ENCODE peak calls at places on chromosomes 12 and 14, in seven cellular contexts. One of them, this sample, is unnamed.

GRCh38 chr14:68131907-68132306 is 312.3 kb downstream of the RAD51B start:
- DNase-seq in M059J: no peak
- DNase-seq in heart right ventricle: no peak
- DNase-seq in nucleus accumbens: no peak
- DNase-seq in neuronal stem cell: no peak
- DNase-seq in NCI-H510A treated with DMSO at 0.1 percent for 48 hours: no peak
- DNase-seq in stimulated activated CD4-positive, alpha-beta T cell treated with anti-CD3 and anti-CD28 coated beads, Interleukin-12 subunit alpha, Interleukin-12 subunit beta, amount 100 ng/mL, for 48 hours: no peak
- DNase-seq in this sample: no peak

GRCh38 chr14:58796201-58796600 is 158.4 kb downstream of the DACT1 start:
- DNase-seq in M059J: no peak
- DNase-seq in heart right ventricle: no peak
- DNase-seq in nucleus accumbens: no peak
- DNase-seq in stimulated activated CD4-positive, alpha-beta T cell treated with anti-CD3 and anti-CD28 coated beads, Interleukin-12 subunit alpha, Interleukin-12 subunit beta, amount 100 ng/mL, for 48 hours: no peak
- DNase-seq in neuronal stem cell: no peak
- DNase-seq in NCI-H510A treated with DMSO at 0.1 percent for 48 hours: no peak
- DNase-seq in this sample: no peak

GRCh38 chr12:34297790-34298164 is 275.5 kb downstream of the ALG10 start:
- DNase-seq in nucleus accumbens: no peak
- DNase-seq in stimulated activated CD4-positive, alpha-beta T cell treated with anti-CD3 and anti-CD28 coated beads, Interleukin-12 subunit alpha, Interleukin-12 subunit beta, amount 100 ng/mL, for 48 hours: no peak
- DNase-seq in NCI-H510A treated with DMSO at 0.1 percent for 48 hours: no peak
- DNase-seq in M059J: no peak
- DNase-seq in heart right ventricle: no peak
- DNase-seq in neuronal stem cell: no peak
- DNase-seq in this sample: no peak

GRCh38 chr14:65190312-65190711 is 88.0 kb upstream of the MAX start:
- DNase-seq in stimulated activated CD4-positive, alpha-beta T cell treated with anti-CD3 and anti-CD28 coated beads, Interleukin-12 subunit alpha, Interleukin-12 subunit beta, amount 100 ng/mL, for 48 hours: no peak
- DNase-seq in heart right ventricle: no peak
- DNase-seq in neuronal stem cell: no peak
- DNase-seq in M059J: no peak
- DNase-seq in NCI-H510A treated with DMSO at 0.1 percent for 48 hours: no peak
- DNase-seq in nucleus accumbens: no peak
- DNase-seq in this sample: no peak

GRCh38 chr14:49946320-49947141 is 53.6 kb downstream of the ARF6 start:
- DNase-seq in M059J: peak; percentile 88
- DNase-seq in neuronal stem cell: no peak
- DNase-seq in nucleus accumbens: no peak
- DNase-seq in NCI-H510A treated with DMSO at 0.1 percent for 48 hours: peak; percentile 35
- DNase-seq in stimulated activated CD4-positive, alpha-beta T cell treated with anti-CD3 and anti-CD28 coated beads, Interleukin-12 subunit alpha, Interleukin-12 subunit beta, amount 100 ng/mL, for 48 hours: no peak
- DNase-seq in heart right ventricle: peak; percentile 26
- DNase-seq in this sample: no peak

GRCh38 chr14:68293404-68293803 is 473.8 kb downstream of the RAD51B start:
- DNase-seq in nucleus accumbens: no peak
- DNase-seq in heart right ventricle: no peak
- DNase-seq in stimulated activated CD4-positive, alpha-beta T cell treated with anti-CD3 and anti-CD28 coated beads, Interleukin-12 subunit alpha, Interleukin-12 subunit beta, amount 100 ng/mL, for 48 hours: no peak
- DNase-seq in neuronal stem cell: no peak
- DNase-seq in NCI-H510A treated with DMSO at 0.1 percent for 48 hours: no peak
- DNase-seq in M059J: no peak
- DNase-seq in this sample: no peak

GRCh38 chr12:31017535-31017934 is 56.1 kb upstream of the DDX11 start:
- DNase-seq in stimulated activated CD4-positive, alpha-beta T cell treated with anti-CD3 and anti-CD28 coated beads, Interleukin-12 subunit alpha, Interleukin-12 subunit beta, amount 100 ng/mL, for 48 hours: no peak
- DNase-seq in heart right ventricle: no peak
- DNase-seq in nucleus accumbens: no peak
- DNase-seq in NCI-H510A treated with DMSO at 0.1 percent for 48 hours: no peak
- DNase-seq in neuronal stem cell: no peak
- DNase-seq in M059J: no peak
- DNase-seq in this sample: no peak

GRCh38 chr12:22100952-22101748 is 55.1 kb downstream of the CMAS start:
- DNase-seq in stimulated activated CD4-positive, alpha-beta T cell treated with anti-CD3 and anti-CD28 coated beads, Interleukin-12 subunit alpha, Interleukin-12 subunit beta, amount 100 ng/mL, for 48 hours: peak; percentile 42
- DNase-seq in heart right ventricle: peak; percentile 54
- DNase-seq in M059J: peak; percentile 50
- DNase-seq in neuronal stem cell: peak; percentile 43
- DNase-seq in NCI-H510A treated with DMSO at 0.1 percent for 48 hours: no peak
- DNase-seq in nucleus accumbens: no peak
- DNase-seq in this sample: peak; percentile 28

GRCh38 chr12:53949631-53950440 is 4.9 kb upstream of the HOXC12 start:
- DNase-seq in stimulated activated CD4-positive, alpha-beta T cell treated with anti-CD3 and anti-CD28 coated beads, Interleukin-12 subunit alpha, Interleukin-12 subunit beta, amount 100 ng/mL, for 48 hours: no peak
- DNase-seq in heart right ventricle: no peak
- DNase-seq in M059J: no peak
- DNase-seq in NCI-H510A treated with DMSO at 0.1 percent for 48 hours: peak; percentile 59
- DNase-seq in neuronal stem cell: no peak
- DNase-seq in nucleus accumbens: no peak
- DNase-seq in this sample: no peak

GRCh38 chr12:117031843-117032592 is 67.2 kb downstream of the TESC start:
- DNase-seq in stimulated activated CD4-positive, alpha-beta T cell treated with anti-CD3 and anti-CD28 coated beads, Interleukin-12 subunit alpha, Interleukin-12 subunit beta, amount 100 ng/mL, for 48 hours: no peak
- DNase-seq in NCI-H510A treated with DMSO at 0.1 percent for 48 hours: no peak
- DNase-seq in heart right ventricle: no peak
- DNase-seq in M059J: no peak
- DNase-seq in nucleus accumbens: no peak
- DNase-seq in neuronal stem cell: no peak
- DNase-seq in this sample: peak; percentile 5

GRCh38 chr14:92886337-92886736 is 36.6 kb upstream of the CHGA start:
- DNase-seq in heart right ventricle: no peak
- DNase-seq in neuronal stem cell: no peak
- DNase-seq in nucleus accumbens: no peak
- DNase-seq in M059J: no peak
- DNase-seq in NCI-H510A treated with DMSO at 0.1 percent for 48 hours: no peak
- DNase-seq in stimulated activated CD4-positive, alpha-beta T cell treated with anti-CD3 and anti-CD28 coated beads, Interleukin-12 subunit alpha, Interleukin-12 subunit beta, amount 100 ng/mL, for 48 hours: no peak
- DNase-seq in this sample: no peak

GRCh38 chr14:92937229-92937937 is 14.4 kb downstream of the CHGA start:
- DNase-seq in stimulated activated CD4-positive, alpha-beta T cell treated with anti-CD3 and anti-CD28 coated beads, Interleukin-12 subunit alpha, Interleukin-12 subunit beta, amount 100 ng/mL, for 48 hours: no peak
- DNase-seq in nucleus accumbens: no peak
- DNase-seq in neuronal stem cell: no peak
- DNase-seq in M059J: no peak
- DNase-seq in NCI-H510A treated with DMSO at 0.1 percent for 48 hours: no peak
- DNase-seq in heart right ventricle: no peak
- DNase-seq in this sample: no peak

GRCh38 chr12:68434391-68435007 is 102.3 kb upstream of the MDM1 start:
- DNase-seq in M059J: no peak
- DNase-seq in nucleus accumbens: no peak
- DNase-seq in heart right ventricle: no peak
- DNase-seq in stimulated activated CD4-positive, alpha-beta T cell treated with anti-CD3 and anti-CD28 coated beads, Interleukin-12 subunit alpha, Interleukin-12 subunit beta, amount 100 ng/mL, for 48 hours: no peak
- DNase-seq in NCI-H510A treated with DMSO at 0.1 percent for 48 hours: no peak
- DNase-seq in neuronal stem cell: no peak
- DNase-seq in this sample: no peak

GRCh38 chr12:111597731-111598636 is 1.1 kb downstream of the ATXN2 start:
- DNase-seq in heart right ventricle: peak; percentile 50
- DNase-seq in NCI-H510A treated with DMSO at 0.1 percent for 48 hours: no peak
- DNase-seq in nucleus accumbens: peak; percentile 8
- DNase-seq in stimulated activated CD4-positive, alpha-beta T cell treated with anti-CD3 and anti-CD28 coated beads, Interleukin-12 subunit alpha, Interleukin-12 subunit beta, amount 100 ng/mL, for 48 hours: peak; percentile 9
- DNase-seq in M059J: peak; percentile 42
- DNase-seq in neuronal stem cell: peak; percentile 45
- DNase-seq in this sample: peak; percentile 41

GRCh38 chr12:57096748-57097553 is 8.0 kb downstream of the NAB2 start:
- DNase-seq in M059J: no peak
- DNase-seq in stimulated activated CD4-positive, alpha-beta T cell treated with anti-CD3 and anti-CD28 coated beads, Interleukin-12 subunit alpha, Interleukin-12 subunit beta, amount 100 ng/mL, for 48 hours: no peak
- DNase-seq in heart right ventricle: no peak
- DNase-seq in nucleus accumbens: no peak
- DNase-seq in NCI-H510A treated with DMSO at 0.1 percent for 48 hours: no peak
- DNase-seq in neuronal stem cell: no peak
- DNase-seq in this sample: no peak

GRCh38 chr14:91281346-91281745 is 36.8 kb upstream of the GPR68 start:
- DNase-seq in heart right ventricle: no peak
- DNase-seq in NCI-H510A treated with DMSO at 0.1 percent for 48 hours: no peak
- DNase-seq in M059J: peak; percentile 92
- DNase-seq in nucleus accumbens: no peak
- DNase-seq in stimulated activated CD4-positive, alpha-beta T cell treated with anti-CD3 and anti-CD28 coated beads, Interleukin-12 subunit alpha, Interleukin-12 subunit beta, amount 100 ng/mL, for 48 hours: no peak
- DNase-seq in neuronal stem cell: no peak
- DNase-seq in this sample: no peak

GRCh38 chr14:101254805-101255764 is 306.2 kb upstream of the DIO3 start:
- DNase-seq in neuronal stem cell: no peak
- DNase-seq in M059J: peak; percentile 15
- DNase-seq in stimulated activated CD4-positive, alpha-beta T cell treated with anti-CD3 and anti-CD28 coated beads, Interleukin-12 subunit alpha, Interleukin-12 subunit beta, amount 100 ng/mL, for 48 hours: no peak
- DNase-seq in heart right ventricle: no peak
- DNase-seq in nucleus accumbens: no peak
- DNase-seq in NCI-H510A treated with DMSO at 0.1 percent for 48 hours: no peak
- DNase-seq in this sample: peak; percentile 46

GRCh38 chr12:77189463-77189862 is 124.1 kb upstream of the E2F7 start:
- DNase-seq in stimulated activated CD4-positive, alpha-beta T cell treated with anti-CD3 and anti-CD28 coated beads, Interleukin-12 subunit alpha, Interleukin-12 subunit beta, amount 100 ng/mL, for 48 hours: no peak
- DNase-seq in heart right ventricle: no peak
- DNase-seq in neuronal stem cell: no peak
- DNase-seq in nucleus accumbens: no peak
- DNase-seq in M059J: peak; percentile 80
- DNase-seq in NCI-H510A treated with DMSO at 0.1 percent for 48 hours: no peak
- DNase-seq in this sample: no peak

GRCh38 chr14:60313093-60313492 is 64.1 kb downstream of the PPM1A start:
- DNase-seq in NCI-H510A treated with DMSO at 0.1 percent for 48 hours: no peak
- DNase-seq in M059J: no peak
- DNase-seq in heart right ventricle: no peak
- DNase-seq in nucleus accumbens: no peak
- DNase-seq in neuronal stem cell: no peak
- DNase-seq in stimulated activated CD4-positive, alpha-beta T cell treated with anti-CD3 and anti-CD28 coated beads, Interleukin-12 subunit alpha, Interleukin-12 subunit beta, amount 100 ng/mL, for 48 hours: no peak
- DNase-seq in this sample: no peak

GRCh38 chr14:90603336-90603735 is 206.5 kb downstream of the CALM1 start:
- DNase-seq in nucleus accumbens: no peak
- DNase-seq in NCI-H510A treated with DMSO at 0.1 percent for 48 hours: no peak
- DNase-seq in heart right ventricle: no peak
- DNase-seq in neuronal stem cell: no peak
- DNase-seq in M059J: no peak
- DNase-seq in stimulated activated CD4-positive, alpha-beta T cell treated with anti-CD3 and anti-CD28 coated beads, Interleukin-12 subunit alpha, Interleukin-12 subunit beta, amount 100 ng/mL, for 48 hours: no peak
- DNase-seq in this sample: no peak

GRCh38 chr14:88227693-88228092 is 95.4 kb downstream of the KCNK10 start:
- DNase-seq in heart right ventricle: no peak
- DNase-seq in NCI-H510A treated with DMSO at 0.1 percent for 48 hours: no peak
- DNase-seq in neuronal stem cell: no peak
- DNase-seq in stimulated activated CD4-positive, alpha-beta T cell treated with anti-CD3 and anti-CD28 coated beads, Interleukin-12 subunit alpha, Interleukin-12 subunit beta, amount 100 ng/mL, for 48 hours: no peak
- DNase-seq in nucleus accumbens: no peak
- DNase-seq in M059J: no peak
- DNase-seq in this sample: no peak

GRCh38 chr14:77615231-77616132 is 955 bp downstream of the SPTLC2 start:
- DNase-seq in M059J: peak; percentile 53
- DNase-seq in neuronal stem cell: peak; percentile 9
- DNase-seq in stimulated activated CD4-positive, alpha-beta T cell treated with anti-CD3 and anti-CD28 coated beads, Interleukin-12 subunit alpha, Interleukin-12 subunit beta, amount 100 ng/mL, for 48 hours: no peak
- DNase-seq in NCI-H510A treated with DMSO at 0.1 percent for 48 hours: peak; percentile 24
- DNase-seq in heart right ventricle: no peak
- DNase-seq in nucleus accumbens: no peak
- DNase-seq in this sample: no peak

GRCh38 chr14:104147346-104148125 is 9.1 kb downstream of the KIF26A start:
- DNase-seq in neuronal stem cell: no peak
- DNase-seq in nucleus accumbens: no peak
- DNase-seq in NCI-H510A treated with DMSO at 0.1 percent for 48 hours: no peak
- DNase-seq in stimulated activated CD4-positive, alpha-beta T cell treated with anti-CD3 and anti-CD28 coated beads, Interleukin-12 subunit alpha, Interleukin-12 subunit beta, amount 100 ng/mL, for 48 hours: no peak
- DNase-seq in M059J: no peak
- DNase-seq in heart right ventricle: no peak
- DNase-seq in this sample: no peak

GRCh38 chr14:26448181-26448855 is 149.5 kb downstream of the NOVA1 start:
- DNase-seq in stimulated activated CD4-positive, alpha-beta T cell treated with anti-CD3 and anti-CD28 coated beads, Interleukin-12 subunit alpha, Interleukin-12 subunit beta, amount 100 ng/mL, for 48 hours: no peak
- DNase-seq in M059J: no peak
- DNase-seq in heart right ventricle: no peak
- DNase-seq in NCI-H510A treated with DMSO at 0.1 percent for 48 hours: peak; percentile 93
- DNase-seq in neuronal stem cell: no peak
- DNase-seq in nucleus accumbens: no peak
- DNase-seq in this sample: no peak

GRCh38 chr14:24271134-24271833 is at the start of gene RABGGTA:
- DNase-seq in NCI-H510A treated with DMSO at 0.1 percent for 48 hours: peak; percentile 92
- DNase-seq in heart right ventricle: peak; percentile 86
- DNase-seq in nucleus accumbens: peak; percentile 49
- DNase-seq in M059J: peak; percentile 78
- DNase-seq in stimulated activated CD4-positive, alpha-beta T cell treated with anti-CD3 and anti-CD28 coated beads, Interleukin-12 subunit alpha, Interleukin-12 subunit beta, amount 100 ng/mL, for 48 hours: peak; percentile 79
- DNase-seq in neuronal stem cell: peak; percentile 90
- DNase-seq in this sample: peak; percentile 75

GRCh38 chr12:62438098-62438692 is 28.4 kb upstream of the MON2 start:
- DNase-seq in nucleus accumbens: no peak
- DNase-seq in stimulated activated CD4-positive, alpha-beta T cell treated with anti-CD3 and anti-CD28 coated beads, Interleukin-12 subunit alpha, Interleukin-12 subunit beta, amount 100 ng/mL, for 48 hours: peak; percentile 66
- DNase-seq in M059J: peak; percentile 55
- DNase-seq in neuronal stem cell: peak; percentile 62
- DNase-seq in heart right ventricle: peak; percentile 47
- DNase-seq in NCI-H510A treated with DMSO at 0.1 percent for 48 hours: peak; percentile 78
- DNase-seq in this sample: peak; percentile 23

GRCh38 chr12:38932320-38932719 is 26.9 kb upstream of the CPNE8 start:
- DNase-seq in heart right ventricle: no peak
- DNase-seq in neuronal stem cell: no peak
- DNase-seq in nucleus accumbens: no peak
- DNase-seq in stimulated activated CD4-positive, alpha-beta T cell treated with anti-CD3 and anti-CD28 coated beads, Interleukin-12 subunit alpha, Interleukin-12 subunit beta, amount 100 ng/mL, for 48 hours: no peak
- DNase-seq in M059J: no peak
- DNase-seq in NCI-H510A treated with DMSO at 0.1 percent for 48 hours: no peak
- DNase-seq in this sample: no peak

GRCh38 chr12:56998316-56998715 is 8.0 kb downstream of the ZBTB39 start:
- DNase-seq in heart right ventricle: no peak
- DNase-seq in NCI-H510A treated with DMSO at 0.1 percent for 48 hours: no peak
- DNase-seq in stimulated activated CD4-positive, alpha-beta T cell treated with anti-CD3 and anti-CD28 coated beads, Interleukin-12 subunit alpha, Interleukin-12 subunit beta, amount 100 ng/mL, for 48 hours: no peak
- DNase-seq in M059J: no peak
- DNase-seq in neuronal stem cell: no peak
- DNase-seq in nucleus accumbens: no peak
- DNase-seq in this sample: no peak

GRCh38 chr12:66538970-66539369 is 139.9 kb downstream of the GRIP1 start:
- DNase-seq in M059J: peak; percentile 28
- DNase-seq in nucleus accumbens: no peak
- DNase-seq in neuronal stem cell: no peak
- DNase-seq in heart right ventricle: no peak
- DNase-seq in stimulated activated CD4-positive, alpha-beta T cell treated with anti-CD3 and anti-CD28 coated beads, Interleukin-12 subunit alpha, Interleukin-12 subunit beta, amount 100 ng/mL, for 48 hours: no peak
- DNase-seq in NCI-H510A treated with DMSO at 0.1 percent for 48 hours: no peak
- DNase-seq in this sample: no peak

GRCh38 chr12:47729233-47729632 is 3.9 kb upstream of the ENDOU start:
- DNase-seq in stimulated activated CD4-positive, alpha-beta T cell treated with anti-CD3 and anti-CD28 coated beads, Interleukin-12 subunit alpha, Interleukin-12 subunit beta, amount 100 ng/mL, for 48 hours: no peak
- DNase-seq in NCI-H510A treated with DMSO at 0.1 percent for 48 hours: no peak
- DNase-seq in M059J: peak; percentile 52
- DNase-seq in heart right ventricle: no peak
- DNase-seq in nucleus accumbens: no peak
- DNase-seq in neuronal stem cell: no peak
- DNase-seq in this sample: no peak

GRCh38 chr12:118010903-118011302 is 5.6 kb upstream of the RFC5 start:
- DNase-seq in M059J: no peak
- DNase-seq in neuronal stem cell: no peak
- DNase-seq in stimulated activated CD4-positive, alpha-beta T cell treated with anti-CD3 and anti-CD28 coated beads, Interleukin-12 subunit alpha, Interleukin-12 subunit beta, amount 100 ng/mL, for 48 hours: no peak
- DNase-seq in nucleus accumbens: no peak
- DNase-seq in NCI-H510A treated with DMSO at 0.1 percent for 48 hours: no peak
- DNase-seq in heart right ventricle: no peak
- DNase-seq in this sample: no peak

GRCh38 chr12:2783936-2784600 is 10.7 kb upstream of the FKBP4 start:
- DNase-seq in nucleus accumbens: peak; percentile 84
- DNase-seq in NCI-H510A treated with DMSO at 0.1 percent for 48 hours: peak; percentile 47
- DNase-seq in stimulated activated CD4-positive, alpha-beta T cell treated with anti-CD3 and anti-CD28 coated beads, Interleukin-12 subunit alpha, Interleukin-12 subunit beta, amount 100 ng/mL, for 48 hours: no peak
- DNase-seq in M059J: peak; percentile 34
- DNase-seq in neuronal stem cell: peak; percentile 56
- DNase-seq in heart right ventricle: peak; percentile 75
- DNase-seq in this sample: peak; percentile 50

GRCh38 chr12:1466481-1467260 is 127.7 kb downstream of the FBXL14 start:
- DNase-seq in stimulated activated CD4-positive, alpha-beta T cell treated with anti-CD3 and anti-CD28 coated beads, Interleukin-12 subunit alpha, Interleukin-12 subunit beta, amount 100 ng/mL, for 48 hours: no peak
- DNase-seq in nucleus accumbens: no peak
- DNase-seq in NCI-H510A treated with DMSO at 0.1 percent for 48 hours: no peak
- DNase-seq in heart right ventricle: no peak
- DNase-seq in M059J: no peak
- DNase-seq in neuronal stem cell: no peak
- DNase-seq in this sample: no peak

GRCh38 chr14:100581228-100582145 is 5.7 kb downstream of the BEGAIN start:
- DNase-seq in neuronal stem cell: no peak
- DNase-seq in M059J: no peak
- DNase-seq in NCI-H510A treated with DMSO at 0.1 percent for 48 hours: no peak
- DNase-seq in nucleus accumbens: no peak
- DNase-seq in stimulated activated CD4-positive, alpha-beta T cell treated with anti-CD3 and anti-CD28 coated beads, Interleukin-12 subunit alpha, Interleukin-12 subunit beta, amount 100 ng/mL, for 48 hours: no peak
- DNase-seq in heart right ventricle: no peak
- DNase-seq in this sample: no peak

GRCh38 chr14:102579696-102580551 is 12.5 kb upstream of the RCOR1 start:
- DNase-seq in M059J: peak; percentile 77
- DNase-seq in neuronal stem cell: no peak
- DNase-seq in nucleus accumbens: no peak
- DNase-seq in NCI-H510A treated with DMSO at 0.1 percent for 48 hours: no peak
- DNase-seq in heart right ventricle: no peak
- DNase-seq in stimulated activated CD4-positive, alpha-beta T cell treated with anti-CD3 and anti-CD28 coated beads, Interleukin-12 subunit alpha, Interleukin-12 subunit beta, amount 100 ng/mL, for 48 hours: no peak
- DNase-seq in this sample: peak; percentile 39

GRCh38 chr12:66964629-66965028 is 285.8 kb upstream of the GRIP1 start:
- DNase-seq in NCI-H510A treated with DMSO at 0.1 percent for 48 hours: no peak
- DNase-seq in M059J: peak; percentile 79
- DNase-seq in neuronal stem cell: no peak
- DNase-seq in nucleus accumbens: no peak
- DNase-seq in stimulated activated CD4-positive, alpha-beta T cell treated with anti-CD3 and anti-CD28 coated beads, Interleukin-12 subunit alpha, Interleukin-12 subunit beta, amount 100 ng/mL, for 48 hours: no peak
- DNase-seq in heart right ventricle: no peak
- DNase-seq in this sample: no peak

GRCh38 chr12:75814856-75815754 is 216.5 kb downstream of the PHLDA1 start:
- DNase-seq in neuronal stem cell: no peak
- DNase-seq in NCI-H510A treated with DMSO at 0.1 percent for 48 hours: no peak
- DNase-seq in heart right ventricle: peak; percentile 55
- DNase-seq in stimulated activated CD4-positive, alpha-beta T cell treated with anti-CD3 and anti-CD28 coated beads, Interleukin-12 subunit alpha, Interleukin-12 subunit beta, amount 100 ng/mL, for 48 hours: no peak
- DNase-seq in M059J: peak; percentile 97
- DNase-seq in nucleus accumbens: no peak
- DNase-seq in this sample: peak; percentile 56

GRCh38 chr14:33563492-33563891 is 387.4 kb downstream of the EGLN3 start:
- DNase-seq in NCI-H510A treated with DMSO at 0.1 percent for 48 hours: no peak
- DNase-seq in nucleus accumbens: no peak
- DNase-seq in stimulated activated CD4-positive, alpha-beta T cell treated with anti-CD3 and anti-CD28 coated beads, Interleukin-12 subunit alpha, Interleukin-12 subunit beta, amount 100 ng/mL, for 48 hours: no peak
- DNase-seq in heart right ventricle: no peak
- DNase-seq in neuronal stem cell: no peak
- DNase-seq in M059J: peak; percentile 18
- DNase-seq in this sample: no peak